ENCODE peak calls at places on chromosome 13, in ten cellular contexts. One of them, this sample, is unnamed.

GRCh38 chr13:80084086-80084676 is 256.7 kb downstream of the SPRY2 start:
- DNase-seq in stimulated activated CD4-positive, alpha-beta T cell treated with anti-CD3 and anti-CD28 coated beads, Interleukin-4, amount 100 ng/mL, for 48 hours: no peak
- DNase-seq in HEK293T: peak; percentile 39
- DNase-seq in choroid plexus epithelial cell: peak; percentile 95
- DNase-seq in hypothalamus: no peak
- DNase-seq in body of pancreas: no peak
- DNase-seq in GM23248: peak; percentile 95
- DNase-seq in CMK: no peak
- DNase-seq in M059J: peak; percentile 79
- DNase-seq in right lobe of liver: no peak
- DNase-seq in this sample: no peak

GRCh38 chr13:98315466-98315865 is 138.4 kb upstream of the RNF113B start:
- DNase-seq in CMK: no peak
- DNase-seq in stimulated activated CD4-positive, alpha-beta T cell treated with anti-CD3 and anti-CD28 coated beads, Interleukin-4, amount 100 ng/mL, for 48 hours: no peak
- DNase-seq in choroid plexus epithelial cell: peak; percentile 63
- DNase-seq in right lobe of liver: no peak
- DNase-seq in GM23248: peak; percentile 82
- DNase-seq in body of pancreas: no peak
- DNase-seq in M059J: no peak
- DNase-seq in hypothalamus: no peak
- DNase-seq in HEK293T: no peak
- DNase-seq in this sample: no peak

GRCh38 chr13:59112375-59112774 is 1051.4 kb downstream of the DIAPH3 start:
- DNase-seq in hypothalamus: peak; percentile 32
- DNase-seq in body of pancreas: no peak
- DNase-seq in CMK: no peak
- DNase-seq in HEK293T: no peak
- DNase-seq in right lobe of liver: no peak
- DNase-seq in stimulated activated CD4-positive, alpha-beta T cell treated with anti-CD3 and anti-CD28 coated beads, Interleukin-4, amount 100 ng/mL, for 48 hours: no peak
- DNase-seq in choroid plexus epithelial cell: peak; percentile 99
- DNase-seq in M059J: peak; percentile 98
- DNase-seq in GM23248: peak; percentile 36
- DNase-seq in this sample: no peak

GRCh38 chr13:114174529-114174941 is 4.5 kb upstream of the CFAP97D2 start:
- DNase-seq in stimulated activated CD4-positive, alpha-beta T cell treated with anti-CD3 and anti-CD28 coated beads, Interleukin-4, amount 100 ng/mL, for 48 hours: no peak
- DNase-seq in CMK: peak; percentile 52
- DNase-seq in choroid plexus epithelial cell: peak; percentile 54
- DNase-seq in body of pancreas: no peak
- DNase-seq in right lobe of liver: no peak
- DNase-seq in M059J: no peak
- DNase-seq in GM23248: no peak
- DNase-seq in hypothalamus: no peak
- DNase-seq in HEK293T: no peak
- DNase-seq in this sample: no peak

GRCh38 chr13:108734676-108735075 is 105.3 kb downstream of the MYO16 start:
- DNase-seq in CMK: no peak
- DNase-seq in body of pancreas: no peak
- DNase-seq in hypothalamus: no peak
- DNase-seq in choroid plexus epithelial cell: no peak
- DNase-seq in M059J: no peak
- DNase-seq in HEK293T: no peak
- DNase-seq in GM23248: no peak
- DNase-seq in stimulated activated CD4-positive, alpha-beta T cell treated with anti-CD3 and anti-CD28 coated beads, Interleukin-4, amount 100 ng/mL, for 48 hours: no peak
- DNase-seq in right lobe of liver: no peak
- DNase-seq in this sample: no peak

GRCh38 chr13:41452462-41452861 is 4.9 kb upstream of the RGCC start:
- DNase-seq in CMK: no peak
- DNase-seq in body of pancreas: no peak
- DNase-seq in M059J: peak; percentile 19
- DNase-seq in HEK293T: no peak
- DNase-seq in hypothalamus: no peak
- DNase-seq in right lobe of liver: no peak
- DNase-seq in GM23248: no peak
- DNase-seq in choroid plexus epithelial cell: no peak
- DNase-seq in stimulated activated CD4-positive, alpha-beta T cell treated with anti-CD3 and anti-CD28 coated beads, Interleukin-4, amount 100 ng/mL, for 48 hours: no peak
- DNase-seq in this sample: no peak

GRCh38 chr13:57739791-57740190 is 108.2 kb downstream of the PCDH17 start:
- DNase-seq in hypothalamus: no peak
- DNase-seq in M059J: no peak
- DNase-seq in stimulated activated CD4-positive, alpha-beta T cell treated with anti-CD3 and anti-CD28 coated beads, Interleukin-4, amount 100 ng/mL, for 48 hours: no peak
- DNase-seq in GM23248: no peak
- DNase-seq in body of pancreas: no peak
- DNase-seq in CMK: no peak
- DNase-seq in HEK293T: no peak
- DNase-seq in right lobe of liver: no peak
- DNase-seq in choroid plexus epithelial cell: no peak
- DNase-seq in this sample: no peak

GRCh38 chr13:108315273-108315672 is 45.8 kb downstream of the TNFSF13B start:
- DNase-seq in M059J: no peak
- DNase-seq in stimulated activated CD4-positive, alpha-beta T cell treated with anti-CD3 and anti-CD28 coated beads, Interleukin-4, amount 100 ng/mL, for 48 hours: no peak
- DNase-seq in body of pancreas: no peak
- DNase-seq in CMK: no peak
- DNase-seq in hypothalamus: no peak
- DNase-seq in choroid plexus epithelial cell: no peak
- DNase-seq in GM23248: no peak
- DNase-seq in right lobe of liver: no peak
- DNase-seq in HEK293T: no peak
- DNase-seq in this sample: no peak

GRCh38 chr13:98450495-98451167 is 126.3 kb downstream of the STK24 start:
- DNase-seq in hypothalamus: peak; percentile 56
- DNase-seq in body of pancreas: no peak
- DNase-seq in stimulated activated CD4-positive, alpha-beta T cell treated with anti-CD3 and anti-CD28 coated beads, Interleukin-4, amount 100 ng/mL, for 48 hours: no peak
- DNase-seq in GM23248: peak; percentile 40
- DNase-seq in M059J: no peak
- DNase-seq in right lobe of liver: no peak
- DNase-seq in HEK293T: no peak
- DNase-seq in CMK: no peak
- DNase-seq in choroid plexus epithelial cell: no peak
- DNase-seq in this sample: no peak

This sample was measured in GM12891.